ENCODE peak calls at places on chromosomes 3 and 15, in five cellular contexts. One of them, this sample, is unnamed.

GRCh38 chr3:188156051-188156450 is 2.1 kb downstream of the LPP start:
- DNase-seq in IMR-90: no peak
- DNase-seq in lung: no peak
- DNase-seq in AG10803: no peak
- DNase-seq in lower leg skin: peak
- DNase-seq in this sample: no peak

GRCh38 chr15:88187195-88187594 is 69.3 kb downstream of the NTRK3 start:
- DNase-seq in IMR-90: no peak
- DNase-seq in lung: no peak
- DNase-seq in AG10803: no peak
- DNase-seq in lower leg skin: no peak
- DNase-seq in this sample: no peak

GRCh38 chr3:126621627-126622345 is 33.1 kb downstream of the TXNRD3 start:
- DNase-seq in IMR-90: peak
- DNase-seq in lung: no peak
- DNase-seq in AG10803: peak
- DNase-seq in lower leg skin: no peak
- DNase-seq in this sample: peak

GRCh38 chr15:82959423-82959822 is 6.9 kb upstream of the HOMER2 start:
- DNase-seq in IMR-90: no peak
- DNase-seq in lung: no peak
- DNase-seq in AG10803: no peak
- DNase-seq in lower leg skin: no peak
- DNase-seq in this sample: no peak

GRCh38 chr15:85748176-85748575 is 46.5 kb downstream of the KLHL25 start:
- DNase-seq in IMR-90: no peak
- DNase-seq in lung: no peak
- DNase-seq in AG10803: no peak
- DNase-seq in lower leg skin: peak
- DNase-seq in this sample: no peak

GRCh38 chr3:136835817-136836510 is 17.0 kb downstream of the SLC35G2 start:
- DNase-seq in IMR-90: peak
- DNase-seq in lung: no peak
- DNase-seq in AG10803: peak
- DNase-seq in lower leg skin: no peak
- DNase-seq in this sample: peak

GRCh38 chr3:100563228-100563627 is 46.2 kb upstream of the ADGRG7 start:
- DNase-seq in IMR-90: no peak
- DNase-seq in lung: no peak
- DNase-seq in AG10803: no peak
- DNase-seq in lower leg skin: no peak
- DNase-seq in this sample: no peak

GRCh38 chr3:81765425-81765824 is 4.0 kb upstream of the GBE1 start:
- DNase-seq in IMR-90: peak
- DNase-seq in lung: no peak
- DNase-seq in AG10803: no peak
- DNase-seq in lower leg skin: no peak
- DNase-seq in this sample: no peak

GRCh38 chr3:13705702-13706280 is 156.9 kb downstream of the FBLN2 start:
- DNase-seq in IMR-90: no peak
- DNase-seq in lung: peak
- DNase-seq in AG10803: no peak
- DNase-seq in lower leg skin: peak
- DNase-seq in this sample: no peak

GRCh38 chr3:66220602-66221377 is at the start of gene SLC25A26:
- DNase-seq in IMR-90: peak
- DNase-seq in lung: peak
- DNase-seq in AG10803: peak
- DNase-seq in lower leg skin: peak
- DNase-seq in this sample: peak

GRCh38 chr3:172324591-172325203 is 123.6 kb downstream of the GHSR start:
- DNase-seq in IMR-90: no peak
- DNase-seq in lung: no peak
- DNase-seq in AG10803: no peak
- DNase-seq in lower leg skin: peak
- DNase-seq in this sample: no peak

GRCh38 chr15:25557916-25558315 is 119.1 kb upstream of the UBE3A start:
- DNase-seq in IMR-90: no peak
- DNase-seq in lung: no peak
- DNase-seq in AG10803: no peak
- DNase-seq in lower leg skin: no peak
- DNase-seq in this sample: no peak

GRCh38 chr3:192916455-192917257 is 1.0 kb downstream of the MB21D2 start:
- DNase-seq in IMR-90: peak
- DNase-seq in lung: peak
- DNase-seq in AG10803: peak
- DNase-seq in lower leg skin: peak
- DNase-seq in this sample: peak

GRCh38 chr15:96334705-96335428 is 4.4 kb downstream of the NR2F2 start:
- DNase-seq in IMR-90: no peak
- DNase-seq in lung: peak
- DNase-seq in AG10803: no peak
- DNase-seq in lower leg skin: no peak
- DNase-seq in this sample: no peak

GRCh38 chr3:72663429-72663828 is 184.8 kb downstream of the SHQ1 start:
- DNase-seq in IMR-90: no peak
- DNase-seq in lung: no peak
- DNase-seq in AG10803: peak
- DNase-seq in lower leg skin: no peak
- DNase-seq in this sample: peak

GRCh38 chr15:88652456-88653199 is 13.8 kb downstream of the ISG20 start:
- DNase-seq in IMR-90: no peak
- DNase-seq in lung: peak
- DNase-seq in AG10803: no peak
- DNase-seq in lower leg skin: no peak
- DNase-seq in this sample: no peak

GRCh38 chr3:171828852-171829770 is 14.0 kb upstream of the TMEM212 start:
- DNase-seq in IMR-90: no peak
- DNase-seq in lung: no peak
- DNase-seq in AG10803: peak
- DNase-seq in lower leg skin: no peak
- DNase-seq in this sample: no peak

GRCh38 chr3:94063497-94064119 is 747 bp downstream of the NSUN3 start:
- DNase-seq in IMR-90: peak
- DNase-seq in lung: no peak
- DNase-seq in AG10803: peak
- DNase-seq in lower leg skin: no peak
- DNase-seq in this sample: peak

GRCh38 chr15:60591491-60592385 is 112.8 kb upstream of the ICE2 start:
- DNase-seq in IMR-90: no peak
- DNase-seq in lung: peak
- DNase-seq in AG10803: peak
- DNase-seq in lower leg skin: peak
- DNase-seq in this sample: peak

GRCh38 chr3:115644391-115644790 is 21.1 kb downstream of the GAP43 start:
- DNase-seq in IMR-90: peak
- DNase-seq in lung: no peak
- DNase-seq in AG10803: peak
- DNase-seq in lower leg skin: no peak
- DNase-seq in this sample: no peak

GRCh38 chr3:94643400-94643799 is 580.5 kb downstream of the NSUN3 start:
- DNase-seq in IMR-90: no peak
- DNase-seq in lung: no peak
- DNase-seq in AG10803: no peak
- DNase-seq in lower leg skin: no peak
- DNase-seq in this sample: no peak

GRCh38 chr15:98413973-98414546 is 234.3 kb upstream of the IGF1R start:
- DNase-seq in IMR-90: no peak
- DNase-seq in lung: no peak
- DNase-seq in AG10803: no peak
- DNase-seq in lower leg skin: no peak
- DNase-seq in this sample: peak

GRCh38 chr3:46719044-46719565 is 1.4 kb upstream of the PRSS50 start:
- DNase-seq in IMR-90: no peak
- DNase-seq in lung: no peak
- DNase-seq in AG10803: no peak
- DNase-seq in lower leg skin: peak
- DNase-seq in this sample: no peak

GRCh38 chr3:146024260-146024659 is 136.7 kb downstream of the PLOD2 start:
- DNase-seq in IMR-90: no peak
- DNase-seq in lung: no peak
- DNase-seq in AG10803: no peak
- DNase-seq in lower leg skin: no peak
- DNase-seq in this sample: no peak

GRCh38 chr3:146019508-146019907 is 141.5 kb downstream of the PLOD2 start:
- DNase-seq in IMR-90: peak
- DNase-seq in lung: no peak
- DNase-seq in AG10803: no peak
- DNase-seq in lower leg skin: no peak
- DNase-seq in this sample: no peak

GRCh38 chr3:146026547-146026946 is 134.4 kb downstream of the PLOD2 start:
- DNase-seq in IMR-90: no peak
- DNase-seq in lung: no peak
- DNase-seq in AG10803: no peak
- DNase-seq in lower leg skin: no peak
- DNase-seq in this sample: peak

GRCh38 chr3:146020969-146021368 is 140.0 kb downstream of the PLOD2 start:
- DNase-seq in IMR-90: no peak
- DNase-seq in lung: no peak
- DNase-seq in AG10803: no peak
- DNase-seq in lower leg skin: no peak
- DNase-seq in this sample: no peak
- TF ChIP-seq CTCF in IMR-90: no peak
- TF ChIP-seq CTCF in lung: no peak
- TF ChIP-seq CTCF in AG10803: no peak
- TF ChIP-seq CTCF in lower leg skin: no peak
- TF ChIP-seq CTCF in this sample: no peak

DNA sequence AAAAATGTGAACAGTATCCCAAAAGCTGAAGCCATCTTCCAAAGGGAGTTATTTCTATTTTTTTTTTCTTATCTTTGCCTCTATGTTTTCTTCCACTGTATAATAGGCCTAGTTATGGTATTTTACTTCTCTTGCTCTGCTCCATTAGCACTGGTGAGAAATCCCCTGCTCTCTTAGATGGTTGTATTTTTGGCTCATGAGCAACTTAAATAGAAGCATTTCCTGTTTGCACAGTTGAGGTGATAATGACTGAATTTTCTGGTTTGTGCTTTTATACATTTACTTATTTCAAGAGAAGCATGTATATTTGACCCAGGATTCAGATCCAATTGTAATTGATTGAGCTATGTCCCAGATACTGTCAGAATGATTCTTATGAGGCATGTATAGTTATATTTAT is 61.6 kb upstream of the CD200R1L start:
- DNase-seq in IMR-90: no peak
- DNase-seq in lung: no peak
- DNase-seq in AG10803: no peak
- DNase-seq in lower leg skin: no peak
- DNase-seq in this sample: no peak
- H3K4me3 ChIP-seq in IMR-90: no peak
- H3K4me3 ChIP-seq in lung: no peak
- H3K4me3 ChIP-seq in AG10803: no peak
- H3K4me3 ChIP-seq in lower leg skin: no peak
- H3K4me3 ChIP-seq in this sample: no peak

GRCh38 chr3:41204369-41204768 is 5.1 kb downstream of the CTNNB1 start:
- DNase-seq in IMR-90: no peak
- DNase-seq in lung: no peak
- DNase-seq in AG10803: no peak
- DNase-seq in lower leg skin: no peak
- DNase-seq in this sample: no peak

GRCh38 chr3:41200669-41201021 is 1.3 kb downstream of the CTNNB1 start:
- DNase-seq in IMR-90: peak
- DNase-seq in lung: no peak
- DNase-seq in AG10803: peak
- DNase-seq in lower leg skin: no peak
- DNase-seq in this sample: peak

GRCh38 chr3:41202075-41202833 is 2.9 kb downstream of the CTNNB1 start:
- DNase-seq in IMR-90: no peak
- DNase-seq in lung: no peak
- DNase-seq in AG10803: no peak
- DNase-seq in lower leg skin: no peak
- DNase-seq in this sample: no peak

GRCh38 chr3:41205591-41205990 is 6.3 kb downstream of the CTNNB1 start:
- DNase-seq in IMR-90: no peak
- DNase-seq in lung: no peak
- DNase-seq in AG10803: no peak
- DNase-seq in lower leg skin: no peak
- DNase-seq in this sample: no peak

GRCh38 chr3:41202834-41203345 is 3.6 kb downstream of the CTNNB1 start:
- DNase-seq in IMR-90: peak
- DNase-seq in lung: no peak
- DNase-seq in AG10803: peak
- DNase-seq in lower leg skin: no peak
- DNase-seq in this sample: peak
- TF ChIP-seq CTCF in IMR-90: peak
- TF ChIP-seq CTCF in lung: no peak
- TF ChIP-seq CTCF in AG10803: peak
- TF ChIP-seq CTCF in lower leg skin: no peak
- TF ChIP-seq CTCF in this sample: peak

DNA sequence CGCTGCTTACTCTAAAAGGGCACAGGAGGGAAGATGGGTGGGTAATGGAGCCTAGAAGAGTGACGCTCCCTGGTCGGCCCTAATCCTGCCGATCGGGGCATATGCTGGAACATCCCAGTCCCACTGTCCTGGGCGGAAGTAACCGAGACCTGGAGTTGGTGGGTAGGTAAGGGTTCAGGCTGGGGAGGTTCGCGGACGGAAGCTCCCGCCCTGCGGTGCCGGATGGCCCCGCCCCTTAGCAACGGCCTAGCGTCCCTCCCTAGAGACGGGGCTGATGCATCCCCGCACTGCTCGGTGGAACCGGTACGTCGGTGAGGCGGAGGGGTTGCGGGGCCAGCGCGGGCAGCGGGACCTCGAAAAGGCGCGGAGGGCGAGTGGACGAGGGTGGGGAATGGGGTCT is 1.5 kb downstream of the DNAH1 start:
- DNase-seq in IMR-90: peak
- DNase-seq in lung: peak
- DNase-seq in AG10803: peak
- DNase-seq in lower leg skin: no peak
- DNase-seq in this sample: peak
- H3K4me3 ChIP-seq in IMR-90: peak
- H3K4me3 ChIP-seq in lung: no peak
- H3K4me3 ChIP-seq in AG10803: peak
- H3K4me3 ChIP-seq in lower leg skin: no peak
- H3K4me3 ChIP-seq in this sample: peak

DNA sequence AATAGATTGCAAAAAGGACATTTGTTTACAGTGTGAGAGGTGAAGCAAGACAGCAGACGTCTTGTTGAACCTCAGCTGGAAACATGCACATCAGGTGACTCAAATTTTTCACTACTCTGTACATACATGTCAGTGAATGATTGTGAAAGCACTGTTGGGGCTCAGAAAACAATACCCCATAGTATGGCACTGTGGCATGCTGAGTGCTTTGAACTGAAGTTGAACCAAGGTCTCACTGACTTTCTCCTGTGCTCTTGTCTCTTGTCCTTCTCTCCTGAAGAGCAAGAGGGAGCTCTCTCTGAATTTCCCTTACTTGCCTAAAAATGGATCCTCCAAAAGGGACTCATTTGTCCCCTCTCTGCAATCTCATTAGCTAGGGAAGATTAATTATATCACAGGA is 24.5 kb upstream of the NEDD4 start:
- DNase-seq in IMR-90: no peak
- DNase-seq in lung: no peak
- DNase-seq in AG10803: no peak
- DNase-seq in lower leg skin: no peak
- DNase-seq in this sample: no peak
- TF ChIP-seq CTCF in IMR-90: peak
- TF ChIP-seq CTCF in lung: no peak
- TF ChIP-seq CTCF in AG10803: peak
- TF ChIP-seq CTCF in lower leg skin: no peak
- TF ChIP-seq CTCF in this sample: no peak

GRCh38 chr3:118538187-118538586 is 496.5 kb downstream of the IGSF11 start:
- DNase-seq in IMR-90: no peak
- DNase-seq in lung: no peak
- DNase-seq in AG10803: no peak
- DNase-seq in lower leg skin: no peak
- DNase-seq in this sample: no peak
- H3K4me3 ChIP-seq in IMR-90: no peak
- H3K4me3 ChIP-seq in lung: no peak
- H3K4me3 ChIP-seq in AG10803: no peak
- H3K4me3 ChIP-seq in lower leg skin: no peak
- H3K4me3 ChIP-seq in this sample: no peak

This sample was measured in foreskin fibroblast.